ENCODE peak calls at places on chromosomes 7 and 10, in six cellular contexts. One of them, this sample, is unnamed.

GRCh38 chr7:100585511-100586265 is at the start of gene LRCH4:
- DNase-seq in left ventricle myocardium inferior: no peak
- DNase-seq in K562: peak; percentile 98
- DNase-seq in psoas muscle: peak; percentile 74
- DNase-seq in cardiac muscle cell: no peak
- DNase-seq in body of pancreas: peak; percentile 82
- DNase-seq in this sample: peak; percentile 82

GRCh38 chr10:74071151-74071550 is 73.2 kb downstream of the VCL start:
- DNase-seq in left ventricle myocardium inferior: no peak
- DNase-seq in body of pancreas: no peak
- DNase-seq in psoas muscle: no peak
- DNase-seq in K562: no peak
- DNase-seq in cardiac muscle cell: peak; percentile 80
- DNase-seq in this sample: no peak

GRCh38 chr10:3774018-3774813 is 10.8 kb downstream of the KLF6 start:
- DNase-seq in K562: no peak
- DNase-seq in psoas muscle: no peak
- DNase-seq in left ventricle myocardium inferior: no peak
- DNase-seq in cardiac muscle cell: peak; percentile 31
- DNase-seq in body of pancreas: no peak
- DNase-seq in this sample: no peak

GRCh38 chr7:47337531-47337930 is 244.4 kb downstream of the TNS3 start:
- DNase-seq in cardiac muscle cell: no peak
- DNase-seq in left ventricle myocardium inferior: peak; percentile 51
- DNase-seq in K562: no peak
- DNase-seq in psoas muscle: no peak
- DNase-seq in body of pancreas: peak; percentile 13
- DNase-seq in this sample: no peak

GRCh38 chr7:115851291-115851690 is 179.3 kb downstream of the TFEC start:
- DNase-seq in K562: no peak
- DNase-seq in left ventricle myocardium inferior: no peak
- DNase-seq in cardiac muscle cell: peak; percentile 66
- DNase-seq in psoas muscle: no peak
- DNase-seq in body of pancreas: no peak
- DNase-seq in this sample: no peak

GRCh38 chr10:26044123-26044749 is 110.2 kb downstream of the MYO3A start:
- DNase-seq in left ventricle myocardium inferior: no peak
- DNase-seq in cardiac muscle cell: no peak
- DNase-seq in psoas muscle: no peak
- DNase-seq in body of pancreas: peak; percentile 9
- DNase-seq in K562: no peak
- DNase-seq in this sample: no peak

GRCh38 chr10:124708246-124708779 is 35.9 kb downstream of the FAM53B start:
- DNase-seq in cardiac muscle cell: peak; percentile 28
- DNase-seq in K562: no peak
- DNase-seq in psoas muscle: no peak
- DNase-seq in body of pancreas: no peak
- DNase-seq in left ventricle myocardium inferior: no peak
- DNase-seq in this sample: no peak

GRCh38 chr7:39433550-39433949 is 132.7 kb upstream of the YAE1 start:
- DNase-seq in K562: no peak
- DNase-seq in left ventricle myocardium inferior: no peak
- DNase-seq in cardiac muscle cell: no peak
- DNase-seq in psoas muscle: no peak
- DNase-seq in body of pancreas: no peak
- DNase-seq in this sample: no peak

GRCh38 chr10:11260136-11260535 is 242.5 kb downstream of the CELF2 start:
- DNase-seq in body of pancreas: no peak
- DNase-seq in psoas muscle: no peak
- DNase-seq in cardiac muscle cell: no peak
- DNase-seq in K562: no peak
- DNase-seq in left ventricle myocardium inferior: no peak
- DNase-seq in this sample: no peak

GRCh38 chr10:3045471-3046209 is 21.7 kb upstream of the PFKP start:
- DNase-seq in K562: peak; percentile 84
- DNase-seq in cardiac muscle cell: peak; percentile 78
- DNase-seq in body of pancreas: peak; percentile 15
- DNase-seq in psoas muscle: peak; percentile 61
- DNase-seq in left ventricle myocardium inferior: peak; percentile 64
- DNase-seq in this sample: peak; percentile 32

GRCh38 chr7:114835861-114836260 is 86.0 kb upstream of the MDFIC start:
- DNase-seq in left ventricle myocardium inferior: no peak
- DNase-seq in K562: no peak
- DNase-seq in cardiac muscle cell: no peak
- DNase-seq in body of pancreas: no peak
- DNase-seq in psoas muscle: no peak
- DNase-seq in this sample: no peak

GRCh38 chr7:129499915-129500463 is 2.3 kb upstream of the SMKR1 start:
- DNase-seq in K562: no peak
- DNase-seq in body of pancreas: no peak
- DNase-seq in psoas muscle: no peak
- DNase-seq in cardiac muscle cell: no peak
- DNase-seq in left ventricle myocardium inferior: no peak
- DNase-seq in this sample: no peak

DNA sequence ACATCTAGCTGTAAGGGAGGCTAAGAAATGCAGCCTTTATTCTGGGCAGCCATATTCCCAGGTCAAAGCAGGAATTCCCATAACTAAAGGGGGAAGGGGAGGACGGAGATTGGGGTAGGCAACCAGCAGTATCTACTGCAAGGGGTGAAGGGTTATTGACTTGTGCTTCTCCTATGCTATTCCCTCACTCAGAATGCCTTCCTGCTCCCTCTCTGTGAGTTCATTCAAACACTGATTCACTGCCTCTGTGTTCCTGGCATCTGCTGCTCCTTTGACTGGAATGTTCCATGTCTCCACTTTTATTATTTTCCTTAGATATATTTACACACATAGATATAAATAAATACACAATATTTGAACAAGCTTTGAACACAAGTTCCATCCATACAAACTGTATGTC is 11.1 kb downstream of the HTR7 start:
- DNase-seq in psoas muscle: no peak
- DNase-seq in K562: no peak
- DNase-seq in left ventricle myocardium inferior: no peak
- DNase-seq in cardiac muscle cell: no peak
- DNase-seq in body of pancreas: no peak
- DNase-seq in this sample: no peak
- TF ChIP-seq CTCF in psoas muscle: no peak
- TF ChIP-seq CTCF in K562: no peak
- TF ChIP-seq CTCF in left ventricle myocardium inferior: no peak
- TF ChIP-seq CTCF in cardiac muscle cell: no peak
- TF ChIP-seq CTCF in body of pancreas: no peak
- TF ChIP-seq CTCF in this sample: no peak

GRCh38 chr10:34637419-34637911 is 177.6 kb downstream of the PARD3 start:
- DNase-seq in psoas muscle: peak; percentile 64
- DNase-seq in cardiac muscle cell: peak; percentile 62
- DNase-seq in K562: peak; percentile 57
- DNase-seq in body of pancreas: peak; percentile 80
- DNase-seq in left ventricle myocardium inferior: peak; percentile 57
- DNase-seq in this sample: peak; percentile 22
- H3K27ac ChIP-seq in psoas muscle: no peak overlapping the region
- H3K27ac ChIP-seq in cardiac muscle cell: no peak overlapping the region
- H3K27ac ChIP-seq in K562: no peak overlapping the region
- H3K27ac ChIP-seq in body of pancreas: no peak overlapping the region
- H3K27ac ChIP-seq in left ventricle myocardium inferior: no peak overlapping the region
- H3K27ac ChIP-seq in this sample: no peak overlapping the region

GRCh38 chr10:103696411-103697145 is 158.8 kb downstream of the SH3PXD2A start:
- DNase-seq in body of pancreas: peak; percentile 23
- DNase-seq in left ventricle myocardium inferior: peak; percentile 69
- DNase-seq in cardiac muscle cell: peak; percentile 89
- DNase-seq in K562: peak; percentile 86
- DNase-seq in psoas muscle: peak; percentile 78
- DNase-seq in this sample: peak; percentile 98
- TF ChIP-seq CTCF in body of pancreas: no peak
- TF ChIP-seq CTCF in left ventricle myocardium inferior: peak; percentile 56
- TF ChIP-seq CTCF in cardiac muscle cell: peak; percentile 68
- TF ChIP-seq CTCF in K562: peak; percentile 40
- TF ChIP-seq CTCF in psoas muscle: no peak
- TF ChIP-seq CTCF in this sample: no peak

DNA sequence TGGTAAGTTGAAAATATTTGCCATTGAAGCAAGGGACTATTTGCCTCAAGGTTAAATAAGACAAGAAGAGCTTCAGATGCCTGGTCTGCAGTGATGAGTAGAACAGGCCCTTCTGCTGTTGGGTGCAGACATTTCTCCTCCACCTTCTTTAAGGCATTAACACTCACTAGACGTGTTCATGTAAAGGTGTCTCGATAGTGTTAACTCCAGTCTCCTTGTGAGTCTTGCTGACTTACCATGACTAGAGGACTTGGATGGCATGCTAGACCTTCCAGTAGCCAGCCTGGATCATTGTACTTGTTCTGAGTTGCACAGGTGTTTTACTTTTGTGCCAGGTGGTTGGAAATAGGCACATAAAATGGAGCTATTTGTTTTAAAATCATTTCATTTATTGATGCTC is 15.4 kb upstream of the AKR1C3 start:
- DNase-seq in left ventricle myocardium inferior: no peak
- DNase-seq in cardiac muscle cell: no peak
- DNase-seq in body of pancreas: peak; percentile 69
- DNase-seq in K562: peak; percentile 62
- DNase-seq in psoas muscle: no peak
- DNase-seq in this sample: peak; percentile 22
- H3K27ac ChIP-seq in left ventricle myocardium inferior: no peak overlapping the region
- H3K27ac ChIP-seq in cardiac muscle cell: no peak overlapping the region
- H3K27ac ChIP-seq in body of pancreas: no peak overlapping the region
- H3K27ac ChIP-seq in K562: peak overlapping the region; percentile 69
- H3K27ac ChIP-seq in psoas muscle: peak overlapping the region; percentile 66
- H3K27ac ChIP-seq in this sample: no peak overlapping the region

GRCh38 chr10:100101526-100102076 is 19.9 kb upstream of the CPN1 start:
- DNase-seq in K562: no peak
- DNase-seq in body of pancreas: no peak
- DNase-seq in left ventricle myocardium inferior: no peak
- DNase-seq in psoas muscle: no peak
- DNase-seq in cardiac muscle cell: no peak
- DNase-seq in this sample: peak; percentile 20

GRCh38 chr10:100106865-100107264 is 25.2 kb upstream of the CPN1 start:
- DNase-seq in K562: no peak
- DNase-seq in psoas muscle: no peak
- DNase-seq in left ventricle myocardium inferior: no peak
- DNase-seq in cardiac muscle cell: no peak
- DNase-seq in body of pancreas: no peak
- DNase-seq in this sample: no peak

GRCh38 chr10:100104300-100104699 is 22.6 kb upstream of the CPN1 start:
- DNase-seq in left ventricle myocardium inferior: no peak
- DNase-seq in body of pancreas: no peak
- DNase-seq in K562: no peak
- DNase-seq in cardiac muscle cell: no peak
- DNase-seq in psoas muscle: no peak
- DNase-seq in this sample: no peak

GRCh38 chr10:100103581-100103980 is 21.9 kb upstream of the CPN1 start:
- DNase-seq in psoas muscle: no peak
- DNase-seq in body of pancreas: no peak
- DNase-seq in K562: no peak
- DNase-seq in cardiac muscle cell: peak; percentile 89
- DNase-seq in left ventricle myocardium inferior: no peak
- DNase-seq in this sample: no peak

GRCh38 chr10:100100651-100101525 is 19.2 kb upstream of the CPN1 start:
- DNase-seq in psoas muscle: no peak
- DNase-seq in K562: no peak
- DNase-seq in cardiac muscle cell: peak; percentile 30
- DNase-seq in body of pancreas: no peak
- DNase-seq in left ventricle myocardium inferior: no peak
- DNase-seq in this sample: peak; percentile 29
- TF ChIP-seq CTCF in psoas muscle: no peak
- TF ChIP-seq CTCF in K562: peak; percentile 4
- TF ChIP-seq CTCF in cardiac muscle cell: peak; percentile 18
- TF ChIP-seq CTCF in body of pancreas: no peak
- TF ChIP-seq CTCF in left ventricle myocardium inferior: no peak
- TF ChIP-seq CTCF in this sample: no peak

DNA sequence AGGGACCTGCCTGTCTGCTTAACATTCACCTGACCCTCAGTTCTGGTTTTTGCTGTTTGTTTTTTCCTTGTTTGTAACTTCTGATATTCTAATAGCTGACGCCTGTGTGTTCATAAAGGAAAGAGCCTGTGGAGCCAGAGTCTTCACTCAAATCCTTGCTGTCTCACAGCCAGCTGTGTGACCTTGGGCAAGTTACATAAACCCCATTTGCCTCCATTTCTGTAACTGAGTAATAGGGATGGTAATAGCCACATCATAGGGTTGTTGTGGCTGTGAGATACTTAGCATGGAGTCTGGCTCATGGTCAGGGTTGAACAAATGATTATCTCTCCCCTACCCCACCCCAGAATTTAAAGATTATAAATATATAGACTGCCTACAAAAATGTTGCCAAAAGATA is 27.0 kb downstream of the WBP1L start:
- DNase-seq in body of pancreas: peak; percentile 70
- DNase-seq in psoas muscle: no peak
- DNase-seq in cardiac muscle cell: no peak
- DNase-seq in K562: no peak
- DNase-seq in left ventricle myocardium inferior: no peak
- DNase-seq in this sample: no peak
- H3K27ac ChIP-seq in body of pancreas: no peak overlapping the region
- H3K27ac ChIP-seq in psoas muscle: peak overlapping the region; percentile 98
- H3K27ac ChIP-seq in cardiac muscle cell: peak overlapping the region; percentile 68
- H3K27ac ChIP-seq in K562: peak overlapping the region; percentile 58
- H3K27ac ChIP-seq in left ventricle myocardium inferior: peak overlapping the region; percentile 52
- H3K27ac ChIP-seq in this sample: peak overlapping the region; percentile 92

GRCh38 chr10:13956826-13957225 is 370.1 kb downstream of the PRPF18 start:
- DNase-seq in left ventricle myocardium inferior: peak; percentile 74
- DNase-seq in body of pancreas: peak; percentile 23
- DNase-seq in cardiac muscle cell: peak; percentile 73
- DNase-seq in K562: no peak
- DNase-seq in psoas muscle: peak; percentile 78
- DNase-seq in this sample: no peak
- TF ChIP-seq CTCF in left ventricle myocardium inferior: peak; percentile 61
- TF ChIP-seq CTCF in body of pancreas: peak; percentile 3
- TF ChIP-seq CTCF in cardiac muscle cell: peak; percentile 37
- TF ChIP-seq CTCF in K562: no peak
- TF ChIP-seq CTCF in psoas muscle: peak; percentile 13
- TF ChIP-seq CTCF in this sample: no peak

This sample was measured in RWPE1.